ENCODE peak calls at places on chromosomes 12 and 14, in five cellular contexts. One of them, this sample, is unnamed.

GRCh38 chr12:110575326-110575725 is 7.8 kb downstream of the PPTC7 start:
- DNase-seq in NT2/D1: no peak
- DNase-seq in MM.1S: no peak
- DNase-seq in endothelial cell of umbilical vein: no peak
- DNase-seq in HepG2: peak; percentile 97
- DNase-seq in this sample: no peak

GRCh38 chr12:108289342-108290131 is 49.6 kb downstream of the CMKLR1 start:
- DNase-seq in NT2/D1: no peak
- DNase-seq in MM.1S: no peak
- DNase-seq in endothelial cell of umbilical vein: peak; percentile 13
- DNase-seq in HepG2: no peak
- DNase-seq in this sample: no peak

GRCh38 chr12:111602348-111602747 is 3.2 kb upstream of the ATXN2 start:
- DNase-seq in NT2/D1: no peak
- DNase-seq in MM.1S: no peak
- DNase-seq in endothelial cell of umbilical vein: no peak
- DNase-seq in HepG2: no peak
- DNase-seq in this sample: no peak

GRCh38 chr12:79841878-79842265 is 93.0 kb downstream of the PPP1R12A start:
- DNase-seq in NT2/D1: no peak
- DNase-seq in MM.1S: no peak
- DNase-seq in endothelial cell of umbilical vein: no peak
- DNase-seq in HepG2: no peak
- DNase-seq in this sample: no peak

GRCh38 chr12:81417056-81417455 is 339.2 kb downstream of the ACSS3 start:
- DNase-seq in NT2/D1: no peak
- DNase-seq in MM.1S: no peak
- DNase-seq in endothelial cell of umbilical vein: no peak
- DNase-seq in HepG2: no peak
- DNase-seq in this sample: no peak

GRCh38 chr12:45622210-45622937 is 107.1 kb upstream of the ARID2 start:
- DNase-seq in NT2/D1: no peak
- DNase-seq in MM.1S: no peak
- DNase-seq in endothelial cell of umbilical vein: no peak
- DNase-seq in HepG2: no peak
- DNase-seq in this sample: no peak

GRCh38 chr14:65431951-65432350 is 19.4 kb downstream of the FUT8 start:
- DNase-seq in NT2/D1: no peak
- DNase-seq in MM.1S: no peak
- DNase-seq in endothelial cell of umbilical vein: no peak
- DNase-seq in HepG2: no peak
- DNase-seq in this sample: peak; percentile 54

GRCh38 chr14:100384819-100385813 is 62.0 kb downstream of the SLC25A47 start:
- DNase-seq in NT2/D1: no peak
- DNase-seq in MM.1S: no peak
- DNase-seq in endothelial cell of umbilical vein: peak; percentile 77
- DNase-seq in HepG2: peak; percentile 40
- DNase-seq in this sample: peak; percentile 81

GRCh38 chr14:23285530-23286019 is 357 bp downstream of the HOMEZ start:
- DNase-seq in NT2/D1: no peak
- DNase-seq in MM.1S: no peak
- DNase-seq in endothelial cell of umbilical vein: no peak
- DNase-seq in HepG2: no peak
- DNase-seq in this sample: peak; percentile 42

GRCh38 chr12:128817115-128818015 is 6.4 kb downstream of the SLC15A4 start:
- DNase-seq in NT2/D1: no peak
- DNase-seq in MM.1S: no peak
- DNase-seq in endothelial cell of umbilical vein: no peak
- DNase-seq in HepG2: no peak
- DNase-seq in this sample: peak; percentile 83

GRCh38 chr14:59187802-59188460 is 536 bp upstream of the DAAM1 start:
- DNase-seq in NT2/D1: no peak
- DNase-seq in MM.1S: peak; percentile 25
- DNase-seq in endothelial cell of umbilical vein: no peak
- DNase-seq in HepG2: no peak
- DNase-seq in this sample: peak; percentile 50

GRCh38 chr12:115172521-115172920 is 488.5 kb upstream of the TBX3 start:
- DNase-seq in NT2/D1: no peak
- DNase-seq in MM.1S: no peak
- DNase-seq in endothelial cell of umbilical vein: no peak
- DNase-seq in HepG2: no peak
- DNase-seq in this sample: peak; percentile 60

GRCh38 chr14:61668267-61668666 is 27.0 kb upstream of the HIF1A start:
- DNase-seq in NT2/D1: no peak
- DNase-seq in MM.1S: no peak
- DNase-seq in endothelial cell of umbilical vein: peak; percentile 35
- DNase-seq in HepG2: no peak
- DNase-seq in this sample: no peak

GRCh38 chr14:88478931-88479330 is 75.9 kb downstream of the PTPN21 start:
- DNase-seq in NT2/D1: no peak
- DNase-seq in MM.1S: no peak
- DNase-seq in endothelial cell of umbilical vein: no peak
- DNase-seq in HepG2: no peak
- DNase-seq in this sample: no peak

GRCh38 chr14:73723411-73723798 is 9.2 kb upstream of the PNMA1 start:
- DNase-seq in NT2/D1: no peak
- DNase-seq in MM.1S: no peak
- DNase-seq in endothelial cell of umbilical vein: no peak
- DNase-seq in HepG2: no peak
- DNase-seq in this sample: peak; percentile 70

GRCh38 chr12:127293507-127294310 is 973.3 kb upstream of the TMEM132C start:
- DNase-seq in NT2/D1: peak; percentile 35
- DNase-seq in MM.1S: peak; percentile 41
- DNase-seq in endothelial cell of umbilical vein: no peak
- DNase-seq in HepG2: no peak
- DNase-seq in this sample: peak; percentile 89

GRCh38 chr12:34405286-34406227 is 383.3 kb downstream of the ALG10 start:
- DNase-seq in NT2/D1: no peak
- DNase-seq in MM.1S: no peak
- DNase-seq in endothelial cell of umbilical vein: no peak
- DNase-seq in HepG2: no peak
- DNase-seq in this sample: no peak

GRCh38 chr14:89293349-89293916 is 123.6 kb downstream of the FOXN3 start:
- DNase-seq in NT2/D1: no peak
- DNase-seq in MM.1S: no peak
- DNase-seq in endothelial cell of umbilical vein: no peak
- DNase-seq in HepG2: no peak
- DNase-seq in this sample: no peak

GRCh38 chr12:43758247-43758727 is 303 bp downstream of the PUS7L start:
- DNase-seq in NT2/D1: peak; percentile 3
- DNase-seq in MM.1S: peak; percentile 17
- DNase-seq in endothelial cell of umbilical vein: no peak
- DNase-seq in HepG2: peak; percentile 37
- DNase-seq in this sample: peak; percentile 71

GRCh38 chr14:99240512-99241313 is 31.3 kb downstream of the BCL11B start:
- DNase-seq in NT2/D1: no peak
- DNase-seq in MM.1S: no peak
- DNase-seq in endothelial cell of umbilical vein: no peak
- DNase-seq in HepG2: no peak
- DNase-seq in this sample: no peak

GRCh38 chr12:68538722-68539614 is 71.7 kb upstream of the RAP1B start:
- DNase-seq in NT2/D1: peak; percentile 84
- DNase-seq in MM.1S: peak; percentile 10
- DNase-seq in endothelial cell of umbilical vein: peak; percentile 66
- DNase-seq in HepG2: no peak
- DNase-seq in this sample: peak; percentile 85

GRCh38 chr14:104985675-104986486 is at the start of gene CLBA1:
- DNase-seq in NT2/D1: peak; percentile 67
- DNase-seq in MM.1S: peak; percentile 84
- DNase-seq in endothelial cell of umbilical vein: peak; percentile 90
- DNase-seq in HepG2: peak; percentile 69
- DNase-seq in this sample: peak; percentile 97

GRCh38 chr14:77140343-77140936 is 1.2 kb downstream of the ZDHHC22 start:
- DNase-seq in NT2/D1: no peak
- DNase-seq in MM.1S: no peak
- DNase-seq in endothelial cell of umbilical vein: no peak
- DNase-seq in HepG2: no peak
- DNase-seq in this sample: no peak

GRCh38 chr14:30283822-30284446 is 275.0 kb upstream of the G2E3 start:
- DNase-seq in NT2/D1: peak; percentile 35
- DNase-seq in MM.1S: peak; percentile 19
- DNase-seq in endothelial cell of umbilical vein: peak; percentile 60
- DNase-seq in HepG2: peak; percentile 37
- DNase-seq in this sample: peak; percentile 58

GRCh38 chr14:101932668-101933067 is 31.7 kb upstream of the DYNC1H1 start:
- DNase-seq in NT2/D1: no peak
- DNase-seq in MM.1S: no peak
- DNase-seq in endothelial cell of umbilical vein: no peak
- DNase-seq in HepG2: peak; percentile 31
- DNase-seq in this sample: no peak

GRCh38 chr14:99413972-99414371 is 66.7 kb downstream of the SETD3 start:
- DNase-seq in NT2/D1: no peak
- DNase-seq in MM.1S: no peak
- DNase-seq in endothelial cell of umbilical vein: no peak
- DNase-seq in HepG2: no peak
- DNase-seq in this sample: no peak

GRCh38 chr12:46786774-46787173 is 39.0 kb downstream of the SLC38A4 start:
- DNase-seq in NT2/D1: no peak
- DNase-seq in MM.1S: no peak
- DNase-seq in endothelial cell of umbilical vein: peak; percentile 52
- DNase-seq in HepG2: no peak
- DNase-seq in this sample: peak; percentile 68

GRCh38 chr12:43291516-43291915 is 260.5 kb downstream of the ADAMTS20 start:
- DNase-seq in NT2/D1: no peak
- DNase-seq in MM.1S: no peak
- DNase-seq in endothelial cell of umbilical vein: peak; percentile 42
- DNase-seq in HepG2: no peak
- DNase-seq in this sample: peak; percentile 79

GRCh38 chr12:51910691-51911090 is 3.4 kb downstream of the ACVRL1 start:
- DNase-seq in NT2/D1: no peak
- DNase-seq in MM.1S: no peak
- DNase-seq in endothelial cell of umbilical vein: peak; percentile 49
- DNase-seq in HepG2: no peak
- DNase-seq in this sample: no peak

GRCh38 chr12:10582704-10583103 is 30.7 kb downstream of the MAGOHB start:
- DNase-seq in NT2/D1: no peak
- DNase-seq in MM.1S: no peak
- DNase-seq in endothelial cell of umbilical vein: no peak
- DNase-seq in HepG2: no peak
- DNase-seq in this sample: no peak
- H3K9ac ChIP-seq in NT2/D1: no peak overlapping the region
- H3K9ac ChIP-seq in MM.1S: no peak overlapping the region
- H3K9ac ChIP-seq in endothelial cell of umbilical vein: no peak overlapping the region
- H3K9ac ChIP-seq in HepG2: no peak overlapping the region
- H3K9ac ChIP-seq in this sample: no peak overlapping the region

DNA sequence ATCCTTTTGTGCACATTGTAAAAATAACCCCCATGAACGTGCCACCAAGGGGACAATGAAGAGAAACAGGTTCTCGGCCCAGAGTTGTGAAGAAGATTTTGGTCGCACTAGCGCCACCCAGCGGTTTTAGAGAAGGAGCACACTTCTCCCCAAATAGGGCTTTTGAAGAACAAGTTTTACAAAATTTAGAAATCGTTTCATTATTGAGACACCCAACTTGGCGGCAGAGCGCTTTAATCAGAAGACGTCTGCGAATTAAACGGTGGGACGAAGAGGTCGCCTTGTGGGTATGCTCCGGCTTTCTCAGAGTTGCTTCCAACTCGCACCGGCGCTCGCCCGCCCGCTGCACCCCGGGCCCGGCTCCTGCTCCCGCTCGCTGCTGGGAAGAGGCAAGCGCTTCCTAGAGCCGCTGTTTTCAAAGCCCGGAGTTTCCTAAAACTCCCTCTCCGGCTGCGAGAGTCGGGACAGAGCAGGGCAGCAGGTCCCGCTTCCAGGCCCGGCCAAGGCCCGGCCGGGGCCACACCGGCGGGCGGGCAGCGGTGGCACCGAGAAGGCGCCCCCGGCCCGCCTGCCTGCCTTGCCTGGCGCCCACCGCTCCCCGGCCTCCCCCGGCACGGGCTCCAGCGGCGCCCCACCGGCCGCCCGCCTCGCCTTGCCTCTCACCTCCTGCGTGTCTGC is 672 bp downstream of the FOXA1 start:
- DNase-seq in NT2/D1: no peak
- DNase-seq in MM.1S: peak; percentile 74
- DNase-seq in endothelial cell of umbilical vein: peak; percentile 80
- DNase-seq in HepG2: peak; percentile 99
- DNase-seq in this sample: peak; percentile 82
- H3K27me3 ChIP-seq in NT2/D1: peaks cover 96% of the 10 kb centered on the region
- H3K27me3 ChIP-seq in MM.1S: no peaks in the 10 kb centered on the region
- H3K27me3 ChIP-seq in endothelial cell of umbilical vein: peaks cover 88% of the 10 kb centered on the region
- H3K27me3 ChIP-seq in HepG2: no peaks in the 10 kb centered on the region
- H3K27me3 ChIP-seq in this sample: peaks cover 74% of the 10 kb centered on the region

DNA sequence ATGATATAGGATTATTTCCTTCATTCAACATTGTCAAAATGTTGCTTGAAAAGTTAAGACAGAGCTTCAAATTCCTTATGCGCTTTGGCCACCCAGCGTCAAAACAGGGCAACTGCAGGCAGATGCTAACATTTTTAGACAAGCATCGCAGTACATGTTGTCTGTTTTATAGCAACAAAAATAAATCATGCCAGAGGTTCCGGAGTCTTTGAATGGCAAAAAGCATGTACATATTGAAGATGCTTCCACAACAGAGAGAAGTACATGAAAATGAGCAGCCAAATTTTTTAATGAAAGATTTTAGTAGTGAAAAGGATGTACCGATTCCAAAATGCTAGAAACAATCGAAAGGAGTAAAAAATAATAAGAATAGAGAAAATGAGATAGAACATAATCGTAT is 49.8 kb upstream of the USP15 start:
- DNase-seq in NT2/D1: no peak
- DNase-seq in MM.1S: peak; percentile 56
- DNase-seq in endothelial cell of umbilical vein: peak; percentile 39
- DNase-seq in HepG2: peak; percentile 28
- DNase-seq in this sample: peak; percentile 69
- H3K4me3 ChIP-seq in NT2/D1: no peak overlapping the region
- H3K4me3 ChIP-seq in MM.1S: no peak overlapping the region
- H3K4me3 ChIP-seq in endothelial cell of umbilical vein: no peak overlapping the region
- H3K4me3 ChIP-seq in HepG2: no peak overlapping the region
- H3K4me3 ChIP-seq in this sample: no peak overlapping the region

GRCh38 chr12:121628037-121628436 is 1.7 kb downstream of the ORAI1 start:
- DNase-seq in NT2/D1: no peak
- DNase-seq in MM.1S: no peak
- DNase-seq in endothelial cell of umbilical vein: no peak
- DNase-seq in HepG2: no peak
- DNase-seq in this sample: no peak

GRCh38 chr12:121626087-121626852 is at the start of gene ORAI1:
- DNase-seq in NT2/D1: peak; percentile 95
- DNase-seq in MM.1S: peak; percentile 83
- DNase-seq in endothelial cell of umbilical vein: peak; percentile 94
- DNase-seq in HepG2: peak; percentile 81
- DNase-seq in this sample: peak; percentile 95

GRCh38 chr12:121626853-121627623 is 708 bp downstream of the ORAI1 start:
- DNase-seq in NT2/D1: peak; percentile 57
- DNase-seq in MM.1S: peak; percentile 33
- DNase-seq in endothelial cell of umbilical vein: peak; percentile 80
- DNase-seq in HepG2: peak; percentile 44
- DNase-seq in this sample: peak; percentile 86

GRCh38 chr12:121630791-121631190 is 4.5 kb downstream of the ORAI1 start:
- DNase-seq in NT2/D1: no peak
- DNase-seq in MM.1S: no peak
- DNase-seq in endothelial cell of umbilical vein: no peak
- DNase-seq in HepG2: no peak
- DNase-seq in this sample: no peak

GRCh38 chr12:121628536-121628935 is 2.2 kb downstream of the ORAI1 start:
- DNase-seq in NT2/D1: no peak
- DNase-seq in MM.1S: no peak
- DNase-seq in endothelial cell of umbilical vein: no peak
- DNase-seq in HepG2: no peak
- DNase-seq in this sample: no peak
- H3K9ac ChIP-seq in NT2/D1: peak overlapping the region; percentile 97
- H3K9ac ChIP-seq in MM.1S: no peak overlapping the region
- H3K9ac ChIP-seq in endothelial cell of umbilical vein: peak overlapping the region; percentile 20
- H3K9ac ChIP-seq in HepG2: no peak overlapping the region
- H3K9ac ChIP-seq in this sample: no peak overlapping the region

This sample was measured in GM23248.